ENCODE peak calls at places on chromosomes 5 and 9, in four cellular contexts. H is MCF 10A, R is mesothelial cell of epicardium, L is astrocyte of the cerebellum. F is an unnamed sample.

GRCh38 chr9:3526166-3526902 is 533 bp upstream of the RFX3 start:
- DNase-seq in H (peak; percentile 91), R (peak; percentile 76), L (peak; percentile 57), F (peak; percentile 77)

GRCh38 chr5:14995229-14995628 is 123.7 kb upstream of the ANKH start:
- DNase-seq in H (no peak), R (no peak), L (no peak), F (no peak)

GRCh38 chr9:132167192-132167591 is 5.3 kb downstream of the NTNG2 start:
- DNase-seq in H (no peak), R (no peak), L (no peak), F (no peak)

GRCh38 chr9:116737137-116737546 is 50.0 kb downstream of the TRIM32 start:
- DNase-seq in H (peak; percentile 85), R (peak; percentile 76), L (peak; percentile 36), F (peak; percentile 95)

GRCh38 chr5:137758719-137759312 is 4.7 kb upstream of the HNRNPA0 start:
- DNase-seq in H (no peak), R (no peak), L (no peak), F (no peak)

GRCh38 chr5:151615431-151615830 is 24.3 kb upstream of the FAT2 start:
- DNase-seq in H (peak; percentile 99), R (no peak), L (no peak), F (no peak)

GRCh38 chr5:174409070-174409469 is 315.3 kb upstream of the MSX2 start:
- DNase-seq in H (peak; percentile 20), R (no peak), L (no peak), F (no peak)

GRCh38 chr5:82174128-82174918 is 103.8 kb downstream of the RPS23 start:
- DNase-seq in H (peak; percentile 74), R (no peak), L (peak; percentile 84), F (peak; percentile 54)

GRCh38 chr5:118603278-118603677 is 385.1 kb downstream of the DTWD2 start:
- DNase-seq in H (no peak), R (no peak), L (no peak), F (no peak)

GRCh38 chr9:108244676-108245075 is 611.1 kb downstream of the ACTL7B start:
- DNase-seq in H (no peak), R (no peak), L (no peak), F (no peak)

GRCh38 chr9:112841261-112841660 is 49.4 kb downstream of the SLC46A2 start:
- DNase-seq in H (no peak), R (no peak), L (no peak), F (no peak)

GRCh38 chr9:4371108-4371507 is 71.2 kb upstream of the GLIS3 start:
- DNase-seq in H (peak; percentile 53), R (no peak), L (peak; percentile 59), F (no peak)

GRCh38 chr9:131810351-131811170 is 70.7 kb upstream of the RAPGEF1 start:
- DNase-seq in H (no peak), R (no peak), L (no peak), F (no peak)

GRCh38 chr9:18379073-18379811 is 94.7 kb upstream of the ADAMTSL1 start:
- DNase-seq in H (peak; percentile 77), R (no peak), L (peak; percentile 77), F (no peak)

GRCh38 chr9:8703904-8704303 is 904.3 kb upstream of the DMAC1 start:
- DNase-seq in H (no peak), R (no peak), L (no peak), F (no peak)

GRCh38 chr5:179699640-179700298 is 1.0 kb downstream of the CANX start:
- DNase-seq in H (peak; percentile 59), R (no peak), L (no peak), F (no peak)

GRCh38 chr5:176415240-176416122 is 858 bp downstream of the CLTB start:
- DNase-seq in H (peak; percentile 74), R (no peak), L (no peak), F (peak; percentile 22)

GRCh38 chr5:26054594-26054993 is 983.8 kb downstream of the CDH9 start:
- DNase-seq in H (no peak), R (no peak), L (no peak), F (no peak)

GRCh38 chr5:72156921-72157320 is 49.6 kb downstream of the MAP1B start:
- DNase-seq in H (no peak), R (no peak), L (peak; percentile 85), F (no peak)

GRCh38 chr9:78239506-78239905 is 3.6 kb downstream of the CEP78 start:
- DNase-seq in H (peak; percentile 71), R (no peak), L (no peak), F (no peak)

GRCh38 chr5:21024966-21025365 is 1037.0 kb upstream of the CDH18 start:
- DNase-seq in H (no peak), R (no peak), L (no peak), F (no peak)

GRCh38 chr5:33788922-33789321 is 102.9 kb downstream of the ADAMTS12 start:
- DNase-seq in H (peak; percentile 78), R (no peak), L (peak; percentile 99), F (no peak)

GRCh38 chr9:134983506-134984371 is 66.0 kb upstream of the FCN1 start:
- DNase-seq in H (no peak), R (no peak), L (no peak), F (no peak)

GRCh38 chr9:126462617-126463016 is 136.0 kb downstream of the MVB12B start:
- DNase-seq in H (no peak), R (no peak), L (no peak), F (no peak)

GRCh38 chr9:9998491-9999287 is 614.1 kb downstream of the PTPRD start:
- DNase-seq in H (peak; percentile 36), R (no peak), L (no peak), F (no peak)

GRCh38 chr5:172958268-172959046 is 767 bp upstream of the RPL26L1 start:
- DNase-seq in H (peak; percentile 80), R (peak; percentile 61), L (no peak), F (peak; percentile 59)

GRCh38 chr9:81632599-81632998 is 56.7 kb downstream of the TLE1 start:
- DNase-seq in H (no peak), R (no peak), L (no peak), F (no peak)

GRCh38 chr5:14463629-14464028 is 118.0 kb upstream of the OTULINL start:
- DNase-seq in H (peak; percentile 23), R (no peak), L (no peak), F (no peak)

GRCh38 chr9:33143241-33143642 is 23.9 kb downstream of the B4GALT1 start:
- DNase-seq in H (no peak), R (no peak), L (no peak), F (no peak)

GRCh38 chr5:176356179-176356566 is 5.4 kb downstream of the KIAA1191 start:
- DNase-seq in H (no peak), R (no peak), L (no peak), F (no peak)

DNA sequence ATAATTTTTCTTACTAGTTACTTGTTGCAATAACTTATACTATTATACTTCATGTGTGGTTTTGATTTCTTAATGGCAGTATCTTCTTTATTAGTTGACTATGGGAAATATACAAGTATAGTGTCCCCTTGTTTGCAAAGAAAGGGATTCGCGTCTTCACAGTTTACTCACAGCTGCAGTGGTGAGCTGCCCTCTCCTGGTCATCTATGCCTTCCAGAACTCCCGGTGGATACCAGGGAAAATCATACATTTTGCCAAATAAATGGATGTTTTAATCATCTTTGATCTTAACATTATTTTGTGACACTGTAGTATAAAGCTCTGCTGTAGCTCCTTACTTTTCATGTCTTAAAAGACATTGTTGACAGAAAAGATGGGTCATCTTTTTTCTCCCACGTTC is 142.0 kb downstream of the ZCCHC7 start:
- DNase-seq in H (peak; percentile 27), R (no peak), L (peak; percentile 22), F (peak; percentile 11)
- TF ChIP-seq CTCF in H (peak; percentile 33), R (no peak), L (peak; percentile 66), F (peak; percentile 61)

DNA sequence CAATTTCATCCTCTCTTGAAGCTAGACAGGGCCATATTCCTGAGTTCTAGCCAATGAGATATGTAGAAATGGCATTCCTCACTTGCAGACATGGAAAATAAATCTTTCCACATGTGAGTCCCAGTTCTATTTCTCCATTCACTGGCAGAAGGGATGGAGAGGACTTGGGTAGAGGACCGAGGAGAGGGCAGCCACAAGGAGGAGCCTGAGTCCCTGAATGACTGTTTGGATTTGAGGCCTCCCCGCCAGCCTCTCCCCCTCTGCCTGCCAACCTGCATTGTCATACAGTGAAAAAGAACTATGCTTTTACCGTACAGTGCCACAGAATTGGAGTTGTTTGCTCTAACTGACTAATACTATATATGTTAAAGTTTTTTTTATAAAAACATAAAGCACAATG is 583.0 kb upstream of the WWC1 start:
- DNase-seq in H (no peak), R (no peak), L (no peak), F (no peak)
- TF ChIP-seq CTCF in H (no peak), R (no peak), L (no peak), F (no peak)

GRCh38 chr5:37900692-37901091 is 60.9 kb upstream of the GDNF start:
- DNase-seq in H (peak; percentile 56), R (no peak), L (no peak), F (no peak)
- TF ChIP-seq CTCF in H (no peak), R (no peak), L (no peak), F (no peak)

GRCh38 chr5:126265917-126266316 is 157.3 kb upstream of the GRAMD2B start:
- DNase-seq in H (no peak), R (no peak), L (no peak), F (no peak)
- TF ChIP-seq CTCF in H (no peak), R (no peak), L (no peak), F (no peak)

GRCh38 chr9:82764270-82764669 is 298.7 kb downstream of the RASEF start:
- DNase-seq in H (no peak), R (no peak), L (no peak), F (no peak)

GRCh38 chr9:82761911-82762310 is 301.0 kb downstream of the RASEF start:
- DNase-seq in H (no peak), R (no peak), L (no peak), F (no peak)

GRCh38 chr9:82757921-82758320 is 305.0 kb downstream of the RASEF start:
- DNase-seq in H (no peak), R (no peak), L (no peak), F (no peak)

DNA sequence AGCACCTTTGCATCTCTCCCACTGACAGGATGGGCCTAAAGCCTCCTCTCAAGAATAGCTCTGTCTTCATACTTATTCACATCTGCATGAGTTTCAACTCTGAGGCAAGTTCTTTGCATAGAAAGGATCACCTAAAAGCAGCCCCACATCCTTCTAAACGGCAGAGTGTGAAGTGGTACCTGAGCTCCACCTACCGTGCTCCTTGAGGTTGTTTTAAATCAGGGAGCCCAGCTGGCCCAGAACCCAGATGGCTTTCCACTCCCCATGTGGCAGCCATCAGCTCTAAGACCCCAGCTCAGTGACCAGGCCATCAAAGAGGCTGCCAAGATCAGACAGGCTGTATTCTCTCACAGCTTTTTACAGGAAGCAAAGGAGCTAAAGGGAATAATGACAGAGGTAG is 299.3 kb downstream of the RASEF start:
- DNase-seq in H (no peak), R (no peak), L (no peak), F (no peak)
- TF ChIP-seq CTCF in H (no peak), R (no peak), L (no peak), F (no peak)

GRCh38 chr5:133526368-133526767 is 86.0 kb downstream of the FSTL4 start:
- DNase-seq in H (no peak), R (no peak), L (no peak), F (no peak)
- TF ChIP-seq CTCF in H (no peak), R (no peak), L (no peak), F (no peak)

F was measured in neural crest cell.